ENCODE peak calls at places on chromosomes 2 and 18, in nine cellular contexts. A is stimulated activated CD4-positive, alpha-beta T cell treated with anti-CD3 and anti-CD28 coated beads, Interleukin-4, amount 100 ng/mL, for 48 hours; P is anterior cingulate cortex; U is HFF-Myc; I is AG08395; G is SW480; B is naive thymus-derived CD8-positive, alpha-beta T cell; H is Peyer's patch; S is ovary. C is an unnamed sample.

GRCh38 chr18:59769105-59769865 is 72.1 kb upstream of the CCBE1 start:
- DNase-seq in A (no peak), P (no peak), U (no peak), I (peak), G (no peak), B (no peak), H (no peak), S (no peak), C (peak)

GRCh38 chr2:24840962-24841945 is 48.0 kb downstream of the CENPO start:
- DNase-seq in A (no peak), P (no peak), U (no peak), I (no peak), G (no peak), B (no peak), H (no peak), S (no peak), C (no peak)

GRCh38 chr18:39419315-39419714 is 1853.7 kb upstream of the CELF4 start:
- DNase-seq in A (no peak), P (no peak), U (no peak), I (no peak), G (no peak), B (no peak), H (no peak), S (no peak), C (no peak)

GRCh38 chr2:75022516-75022915 is 64.1 kb downstream of the POLE4 start:
- DNase-seq in A (no peak), P (no peak), U (no peak), I (peak), G (no peak), B (no peak), H (no peak), S (no peak), C (peak)

GRCh38 chr2:134504586-134505336 is 214.0 kb downstream of the TMEM163 start:
- DNase-seq in A (no peak), P (no peak), U (no peak), I (no peak), G (no peak), B (no peak), H (no peak), S (no peak), C (no peak)

GRCh38 chr18:44997139-44997538 is 316.5 kb downstream of the SETBP1 start:
- DNase-seq in A (no peak), P (no peak), U (no peak), I (no peak), G (no peak), B (no peak), H (no peak), S (no peak), C (no peak)

GRCh38 chr2:69779258-69779989 is 37.5 kb downstream of the ANXA4 start:
- DNase-seq in A (no peak), P (no peak), U (no peak), I (peak), G (peak), B (no peak), H (peak), S (no peak), C (peak)

GRCh38 chr18:58863539-58864145 is 1.0 kb upstream of the ZNF532 start:
- DNase-seq in A (no peak), P (peak), U (no peak), I (peak), G (no peak), B (no peak), H (peak), S (peak), C (no peak)

GRCh38 chr2:224934542-224935188 is 107.6 kb downstream of the DOCK10 start:
- DNase-seq in A (no peak), P (no peak), U (no peak), I (no peak), G (no peak), B (no peak), H (no peak), S (no peak), C (no peak)

GRCh38 chr2:81870119-81870518 is 1565.6 kb upstream of the LRRTM1 start:
- DNase-seq in A (no peak), P (no peak), U (no peak), I (no peak), G (no peak), B (no peak), H (no peak), S (no peak), C (no peak)

GRCh38 chr2:62999905-63000304 is 50.7 kb upstream of the OTX1 start:
- DNase-seq in A (no peak), P (peak), U (no peak), I (peak), G (no peak), B (no peak), H (no peak), S (no peak), C (peak)

GRCh38 chr2:112794841-112795240 is 10.5 kb upstream of the IL1A start:
- DNase-seq in A (no peak), P (no peak), U (no peak), I (no peak), G (no peak), B (no peak), H (peak), S (no peak), C (no peak)

GRCh38 chr2:84286878-84287277 is 172.2 kb downstream of the SUCLG1 start:
- DNase-seq in A (no peak), P (no peak), U (no peak), I (no peak), G (no peak), B (no peak), H (no peak), S (no peak), C (no peak)

GRCh38 chr2:118865106-118865505 is 17.7 kb upstream of the EN1 start:
- DNase-seq in A (no peak), P (no peak), U (peak), I (peak), G (peak), B (no peak), H (no peak), S (no peak), C (peak)

GRCh38 chr2:237351796-237352195 is 62.2 kb downstream of the COL6A3 start:
- DNase-seq in A (no peak), P (no peak), U (no peak), I (no peak), G (no peak), B (no peak), H (no peak), S (no peak), C (no peak)

GRCh38 chr2:193985272-193985671 is 1671.8 kb upstream of the SLC39A10 start:
- DNase-seq in A (no peak), P (no peak), U (no peak), I (no peak), G (no peak), B (no peak), H (no peak), S (no peak), C (no peak)

GRCh38 chr2:100893753-100894530 is 74.0 kb downstream of the NPAS2 start:
- DNase-seq in A (no peak), P (no peak), U (no peak), I (no peak), G (peak), B (no peak), H (no peak), S (no peak), C (no peak)

C was measured in HFFc6.